ENCODE peak calls at places on chromosomes 1 and 21, in seven cellular contexts. G, V, Y, C, K, X and T are unnamed samples.

GRCh38 chr1:70449049-70449448 is 38.0 kb downstream of the CTH start:
- DNase-seq in C (no peak), V (no peak), Y (no peak), K (no peak), X (no peak), G (no peak), T (no peak)

GRCh38 chr1:201119206-201119814 is 7.1 kb upstream of the CACNA1S start:
- DNase-seq in K (no peak), G (no peak), C (peak; percentile 76), X (no peak), Y (no peak), V (peak; percentile 71), T (no peak)

GRCh38 chr1:185936641-185937040 is 202.4 kb downstream of the HMCN1 start:
- DNase-seq in G (no peak), V (no peak), X (no peak), C (no peak), K (no peak), Y (no peak), T (no peak)

GRCh38 chr1:28147264-28148094 is 29.0 kb downstream of the PTAFR start:
- DNase-seq in X (no peak), G (no peak), K (no peak), C (no peak), Y (no peak), V (no peak), T (no peak)

GRCh38 chr1:204190212-204191211 is 5.8 kb downstream of the KISS1 start:
- DNase-seq in Y (peak; percentile 52), V (no peak), G (peak; percentile 62), X (no peak), K (no peak), C (peak; percentile 63), T (peak; percentile 71)

GRCh38 chr1:174550296-174550695 is 102.5 kb downstream of the GPR52 start:
- DNase-seq in X (no peak), K (no peak), V (no peak), C (no peak), G (no peak), Y (no peak), T (no peak)

GRCh38 chr1:236103059-236103458 is 38.2 kb upstream of the NID1 start:
- DNase-seq in K (no peak), X (no peak), C (no peak), G (no peak), Y (no peak), V (no peak), T (no peak)

GRCh38 chr1:53550201-53550741 is 91.1 kb downstream of the DMRTB1 start:
- DNase-seq in K (no peak), V (no peak), Y (no peak), G (no peak), C (peak; percentile 12), X (no peak), T (no peak)

GRCh38 chr1:118940957-118941356 is 47.2 kb downstream of the TBX15 start:
- DNase-seq in V (no peak), K (no peak), Y (no peak), C (no peak), X (no peak), G (no peak), T (no peak)

GRCh38 chr1:12201343-12202189 is 28.3 kb upstream of the VPS13D start:
- DNase-seq in K (no peak), Y (no peak), C (peak; percentile 73), G (no peak), X (no peak), V (no peak), T (no peak)

GRCh38 chr1:36576118-36576517 is 93.4 kb upstream of the CSF3R start:
- DNase-seq in K (no peak), C (peak; percentile 70), X (peak; percentile 45), V (peak; percentile 85), G (peak; percentile 44), Y (peak; percentile 64), T (peak; percentile 92)

GRCh38 chr1:204670152-204670927 is 15.2 kb downstream of the LRRN2 start:
- DNase-seq in K (no peak), X (no peak), V (no peak), C (no peak), Y (no peak), G (no peak), T (no peak)

GRCh38 chr21:41216486-41216885 is 48.5 kb downstream of the BACE2 start:
- DNase-seq in G (no peak), X (no peak), K (no peak), V (no peak), Y (no peak), C (no peak), T (no peak)

GRCh38 chr1:178802873-178803272 is 68.0 kb downstream of the ANGPTL1 start:
- DNase-seq in G (no peak), K (no peak), Y (no peak), V (no peak), C (no peak), X (no peak), T (no peak)

GRCh38 chr1:27218736-27219135 is 15.7 kb upstream of the WDTC1 start:
- DNase-seq in K (no peak), X (no peak), C (no peak), Y (no peak), G (no peak), V (no peak), T (no peak)

GRCh38 chr1:155051777-155052398 is 772 bp downstream of the ADAM15 start:
- DNase-seq in Y (peak; percentile 64), V (peak; percentile 61), X (peak; percentile 71), G (peak; percentile 65), K (no peak), C (peak; percentile 59), T (no peak)

GRCh38 chr1:72355899-72356298 is 73.6 kb upstream of the NEGR1 start:
- DNase-seq in G (no peak), Y (no peak), V (no peak), X (no peak), K (no peak), C (no peak), T (no peak)

GRCh38 chr1:154179951-154180687 is 11.8 kb downstream of the TPM3 start:
- DNase-seq in K (no peak), Y (no peak), V (no peak), C (no peak), X (no peak), G (no peak), T (no peak)

GRCh38 chr1:61081637-61082335 is 575 bp upstream of the NFIA start:
- DNase-seq in K (no peak), G (peak; percentile 70), C (peak; percentile 74), V (peak; percentile 66), X (peak; percentile 46), Y (peak; percentile 44), T (no peak)

GRCh38 chr21:33736569-33736968 is 94.3 kb downstream of the ITSN1 start:
- DNase-seq in G (no peak), C (no peak), Y (no peak), V (no peak), K (no peak), X (no peak), T (no peak)

GRCh38 chr1:16969651-16970050 is 10.8 kb downstream of the MFAP2 start:
- DNase-seq in C (no peak), K (no peak), V (no peak), X (no peak), Y (no peak), G (no peak), T (no peak)

GRCh38 chr1:214377886-214378285 is 96.9 kb downstream of the SMYD2 start:
- DNase-seq in Y (peak; percentile 83), X (no peak), C (no peak), V (no peak), G (no peak), K (no peak), T (no peak)

GRCh38 chr21:37945036-37945435 is 28.8 kb upstream of the KCNJ6 start:
- DNase-seq in X (no peak), Y (no peak), K (no peak), G (no peak), V (no peak), C (no peak), T (no peak)

GRCh38 chr1:54273837-54274192 is 73.8 kb downstream of the MRPL37 start:
- DNase-seq in V (no peak), X (peak; percentile 43), Y (no peak), G (peak; percentile 79), C (no peak), K (no peak), T (peak; percentile 88)

GRCh38 chr1:9482816-9483572 is 56.3 kb upstream of the SLC25A33 start:
- DNase-seq in V (no peak), C (no peak), G (peak; percentile 64), K (no peak), X (no peak), Y (no peak), T (no peak)

DNA sequence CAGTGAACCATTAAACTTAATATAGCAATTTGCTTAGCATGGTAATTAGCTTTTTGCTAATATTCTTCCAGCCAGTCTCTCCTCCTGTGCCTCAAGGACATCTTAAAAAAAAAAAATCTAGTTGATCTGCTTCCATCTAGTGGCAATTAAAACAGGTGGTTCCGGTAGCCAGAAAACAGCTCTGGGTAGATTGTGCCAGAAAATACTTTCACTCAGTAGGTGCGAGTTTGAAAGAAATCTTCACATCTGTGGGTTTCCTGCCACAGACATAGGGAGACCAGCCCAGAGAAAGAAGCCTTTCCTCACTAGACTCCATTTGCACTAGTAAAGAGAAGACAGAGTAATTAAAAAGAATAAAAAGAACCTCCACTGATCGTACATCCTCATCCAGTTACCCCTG is 17.1 kb downstream of the SELL start:
- DNase-seq in K (no peak), G (no peak), X (no peak), V (no peak), Y (no peak), C (peak; percentile 58), T (no peak)
- TF ChIP-seq CTCF in K (no peak), G (no peak), X (no peak), V (no peak), Y (no peak), C (peak; percentile 55), T (peak; percentile 39)

GRCh38 chr1:227901906-227902640 is 45.7 kb downstream of the WNT9A start:
- DNase-seq in G (peak; percentile 17), X (peak; percentile 5), C (peak; percentile 20), V (no peak), K (no peak), Y (no peak), T (no peak)
- TF ChIP-seq CTCF in G (no peak), X (no peak), C (no peak), V (no peak), K (no peak), Y (peak; percentile 37), T (no peak)

GRCh38 chr1:230292739-230293720 is 133.1 kb downstream of the PGBD5 start:
- DNase-seq in K (no peak), Y (no peak), G (peak; percentile 17), C (no peak), V (no peak), X (no peak), T (no peak)
- TF ChIP-seq CTCF in K (no peak), Y (no peak), G (no peak), C (no peak), V (no peak), X (no peak), T (no peak)

DNA sequence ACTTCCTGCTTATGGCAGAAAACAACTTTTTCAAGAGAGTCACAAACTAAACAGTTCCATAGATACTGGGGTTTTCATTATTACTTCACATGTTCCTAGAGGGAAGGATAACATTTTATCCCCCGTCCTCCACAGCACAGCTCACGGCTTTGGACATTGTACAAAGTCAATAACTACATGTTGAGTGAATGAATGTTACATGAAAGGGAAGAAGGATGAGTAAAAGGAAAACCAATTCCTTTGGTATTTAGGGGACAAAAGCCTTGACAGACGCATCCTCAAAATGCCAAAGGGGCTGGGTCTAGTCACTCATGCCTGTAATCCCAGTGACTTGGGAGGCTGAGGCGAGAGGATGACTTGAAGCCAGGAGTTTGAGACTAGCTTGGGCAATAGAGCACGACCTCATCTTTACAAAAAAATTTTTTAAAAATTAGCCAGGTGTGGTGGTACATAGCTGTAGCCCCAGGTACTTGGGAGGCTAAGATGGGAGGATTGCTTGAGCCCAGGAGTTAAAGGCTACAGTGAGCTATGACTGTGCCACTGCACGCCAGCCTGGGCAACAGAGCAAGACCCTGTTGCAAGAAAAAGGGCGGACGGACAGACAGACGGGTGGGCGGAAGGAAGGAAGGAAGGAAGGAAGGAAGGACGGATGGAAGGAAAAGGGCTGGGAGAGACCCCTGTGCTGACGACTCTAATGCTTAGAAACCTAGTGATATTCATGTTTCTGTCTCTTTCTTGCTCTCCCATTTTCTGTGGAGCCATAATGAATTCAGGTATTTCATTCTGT is 14.6 kb downstream of the PI4KB start:
- DNase-seq in X (no peak), V (no peak), Y (no peak), C (no peak), K (no peak), G (no peak), T (no peak)
- TF ChIP-seq CTCF in X (no peak), V (no peak), Y (no peak), C (no peak), K (no peak), G (no peak), T (no peak)